ENCODE peak calls at places on chromosomes 3 and 15, in five cellular contexts. M is bronchial epithelial cell; T is CD4-positive, alpha-beta T cell; A is K562; I is adrenal gland. F is an unnamed sample.

GRCh38 chr3:143439785-143440184 is 320.2 kb downstream of the CHST2 start:
- DNase-seq in M (no peak), I (no peak), T (no peak), A (no peak), F (no peak)

GRCh38 chr15:52295421-52295991 is at the start of gene MYO5C:
- DNase-seq in M (peak; percentile 50), T (no peak), A (no peak), I (peak; percentile 78), F (peak; percentile 70)

GRCh38 chr3:11211531-11212300 is 57.4 kb downstream of the HRH1 start:
- DNase-seq in T (no peak), I (no peak), A (no peak), M (no peak), F (no peak)

GRCh38 chr15:51090753-51091152 is 4.0 kb downstream of the TNFAIP8L3 start:
- DNase-seq in T (no peak), M (no peak), I (no peak), A (no peak), F (no peak)

GRCh38 chr15:61530769-61531168 is 301.7 kb upstream of the RORA start:
- DNase-seq in T (no peak), I (no peak), A (peak; percentile 2), M (no peak), F (no peak)

GRCh38 chr3:167100651-167101050 is 279.4 kb downstream of the ZBBX start:
- DNase-seq in T (no peak), I (no peak), A (no peak), M (no peak), F (no peak)

GRCh38 chr3:134711284-134711683 is 60.5 kb upstream of the KY start:
- DNase-seq in I (no peak), T (no peak), M (no peak), A (no peak), F (no peak)

GRCh38 chr3:152870027-152870426 is 35.1 kb downstream of the P2RY1 start:
- DNase-seq in T (no peak), M (peak; percentile 98), I (peak; percentile 16), A (no peak), F (no peak)

GRCh38 chr3:175207361-175207760 is 348.2 kb downstream of the NAALADL2 start:
- DNase-seq in I (no peak), T (no peak), M (no peak), A (no peak), F (no peak)

GRCh38 chr3:143847787-143848631 is at the start of gene SLC9A9:
- DNase-seq in A (peak; percentile 7), M (peak; percentile 83), I (peak; percentile 34), T (peak; percentile 3), F (peak; percentile 39)

GRCh38 chr3:158723991-158724390 is 8.3 kb downstream of the RARRES1 start:
- DNase-seq in M (no peak), T (no peak), A (no peak), I (no peak), F (no peak)

GRCh38 chr3:15339786-15340215 is 7.4 kb upstream of the SH3BP5 start:
- DNase-seq in I (peak; percentile 48), A (peak; percentile 65), M (peak; percentile 75), T (no peak), F (no peak)

GRCh38 chr15:76339302-76340197 is 3.0 kb downstream of the ISL2 start:
- DNase-seq in M (no peak), I (no peak), T (no peak), A (no peak), F (no peak)

GRCh38 chr15:74425634-74426033 is 8.1 kb downstream of the SEMA7A start:
- DNase-seq in T (no peak), M (no peak), A (peak; percentile 86), I (no peak), F (no peak)

GRCh38 chr3:63914312-63914711 is 2.1 kb upstream of the SCAANT1 start:
- DNase-seq in M (peak; percentile 81), I (peak; percentile 59), A (no peak), T (no peak), F (no peak)

GRCh38 chr3:156594229-156594683 is 39.3 kb upstream of the SSR3 start:
- DNase-seq in T (no peak), M (no peak), A (no peak), I (no peak), F (no peak)

GRCh38 chr3:141426404-141427034 is 58.2 kb downstream of the ZBTB38 start:
- DNase-seq in I (peak; percentile 93), A (peak; percentile 74), T (no peak), M (peak; percentile 47), F (peak; percentile 81)

GRCh38 chr3:156586905-156587766 is 32.2 kb upstream of the SSR3 start:
- DNase-seq in A (no peak), T (no peak), M (no peak), I (no peak), F (no peak)

GRCh38 chr3:43856761-43857160 is 166.0 kb downstream of the ABHD5 start:
- DNase-seq in T (no peak), M (no peak), I (no peak), A (no peak), F (no peak)
- H3K27me3 ChIP-seq in T (peaks cover 41% of the 10 kb centered on the region), M (no peaks in the 10 kb centered on the region), I (peaks cover 9% of the 10 kb centered on the region), A (peaks cover 15% of the 10 kb centered on the region), F (peaks cover 36% of the 10 kb centered on the region)

DNA sequence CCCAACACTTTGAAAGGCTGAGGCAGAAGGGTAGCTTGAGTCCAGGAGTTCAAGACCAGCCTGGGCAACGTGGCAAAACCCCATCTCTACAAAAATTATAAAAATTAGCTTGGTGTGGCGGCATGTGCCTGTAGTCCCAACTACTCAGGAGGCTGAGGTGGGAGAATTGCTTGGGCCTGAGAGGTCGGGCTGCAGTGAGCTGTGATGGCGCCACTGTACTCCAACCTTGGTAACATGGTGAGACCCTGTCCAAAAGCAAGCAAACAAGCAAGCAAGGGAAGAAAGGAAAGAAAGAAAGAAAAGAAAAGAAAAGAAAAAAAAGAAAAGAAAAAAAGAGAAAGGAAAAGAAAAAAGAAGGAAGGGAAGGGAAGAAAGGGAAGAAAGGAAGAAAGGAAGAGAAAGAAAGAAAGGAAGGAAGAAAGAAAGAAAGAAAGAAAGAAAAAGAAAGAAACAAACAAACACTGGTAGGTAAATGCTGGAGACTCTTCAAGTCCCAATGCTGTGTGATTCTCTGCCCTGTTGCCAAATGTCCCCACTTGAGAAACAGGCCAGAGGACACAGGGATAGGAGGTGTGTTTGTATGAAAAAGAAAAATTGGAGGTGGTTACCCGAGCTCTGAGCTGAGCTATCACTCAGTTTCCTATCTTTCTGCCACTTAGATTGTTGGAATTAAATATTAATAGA is 121.1 kb downstream of the RAB11A start:
- DNase-seq in I (no peak), M (no peak), A (no peak), T (no peak), F (no peak)
- H3K27me3 ChIP-seq in I (no peaks in the 10 kb centered on the region), M (peaks cover 8% of the 10 kb centered on the region), A (peaks cover 15% of the 10 kb centered on the region), T (peaks cover 5% of the 10 kb centered on the region), F (no peaks in the 10 kb centered on the region)

GRCh38 chr15:68428431-68428940 is 3.5 kb downstream of the ITGA11 start:
- DNase-seq in A (no peak), T (no peak), M (no peak), I (no peak), F (no peak)

GRCh38 chr15:68429691-68430470 is 2.1 kb downstream of the ITGA11 start:
- DNase-seq in M (no peak), T (no peak), I (no peak), A (no peak), F (no peak)

GRCh38 chr15:68427366-68427765 is 4.6 kb downstream of the ITGA11 start:
- DNase-seq in M (no peak), I (no peak), T (no peak), A (no peak), F (no peak)

GRCh38 chr15:68426149-68426548 is 5.8 kb downstream of the ITGA11 start:
- DNase-seq in I (no peak), A (no peak), M (no peak), T (no peak), F (no peak)

DNA sequence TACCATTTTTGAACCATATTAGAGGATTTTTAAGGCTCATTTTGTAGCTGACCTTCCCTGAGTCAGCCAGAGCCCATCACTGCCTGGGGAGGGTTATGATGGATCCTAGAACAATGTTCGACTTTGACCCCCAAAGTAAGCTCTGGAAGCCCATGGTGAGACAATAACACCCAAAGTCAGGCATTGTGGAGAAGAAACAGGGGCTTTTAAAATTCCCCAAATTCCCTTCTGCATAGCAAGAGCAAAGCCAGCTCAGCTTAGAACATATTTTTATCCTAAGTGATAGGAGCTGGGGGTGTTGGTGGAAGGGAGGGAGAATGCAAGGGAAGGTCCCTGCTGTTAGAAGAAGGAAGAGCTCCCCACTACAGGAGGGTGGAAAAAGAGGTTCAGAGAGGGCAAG is 4.0 kb downstream of the ITGA11 start:
- DNase-seq in T (no peak), I (no peak), M (no peak), A (no peak), F (no peak)
- H3K27me3 ChIP-seq in T (peaks cover 32% of the 10 kb centered on the region), I (peaks cover 18% of the 10 kb centered on the region), M (peaks cover 19% of the 10 kb centered on the region), A (peaks cover 21% of the 10 kb centered on the region), F (no peaks in the 10 kb centered on the region)

GRCh38 chr3:59733041-59733809 is 683.4 kb upstream of the CFAP20DC start:
- DNase-seq in T (no peak), I (no peak), M (no peak), A (no peak), F (no peak)
- H3K27me3 ChIP-seq in T (no peaks in the 10 kb centered on the region), I (no peaks in the 10 kb centered on the region), M (no peaks in the 10 kb centered on the region), A (no peaks in the 10 kb centered on the region), F (no peaks in the 10 kb centered on the region)

DNA sequence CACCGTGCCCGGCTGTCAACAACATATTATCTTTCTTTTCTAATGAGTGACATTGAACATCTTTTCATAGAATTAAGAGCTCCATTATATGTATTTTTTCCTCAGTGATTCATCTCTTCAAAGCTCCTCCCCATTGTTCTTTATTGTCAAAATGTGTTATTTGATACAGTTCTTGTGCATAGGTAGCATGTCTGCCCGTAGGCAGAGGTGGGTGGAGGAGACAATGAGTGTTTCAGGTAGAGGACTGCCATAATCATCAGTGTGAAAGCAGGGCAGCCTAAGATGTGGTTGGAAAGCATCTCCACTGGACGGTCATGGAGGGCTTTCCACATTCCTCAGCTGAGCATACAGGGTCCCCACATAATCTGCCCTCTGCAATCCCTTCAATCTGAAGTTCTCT is 452.0 kb upstream of the MCTP2 start:
- DNase-seq in T (no peak), A (no peak), I (no peak), M (peak; percentile 85), F (no peak)
- H3K27me3 ChIP-seq in T (no peaks in the 10 kb centered on the region), A (no peaks in the 10 kb centered on the region), I (no peaks in the 10 kb centered on the region), M (no peaks in the 10 kb centered on the region), F (no peaks in the 10 kb centered on the region)

DNA sequence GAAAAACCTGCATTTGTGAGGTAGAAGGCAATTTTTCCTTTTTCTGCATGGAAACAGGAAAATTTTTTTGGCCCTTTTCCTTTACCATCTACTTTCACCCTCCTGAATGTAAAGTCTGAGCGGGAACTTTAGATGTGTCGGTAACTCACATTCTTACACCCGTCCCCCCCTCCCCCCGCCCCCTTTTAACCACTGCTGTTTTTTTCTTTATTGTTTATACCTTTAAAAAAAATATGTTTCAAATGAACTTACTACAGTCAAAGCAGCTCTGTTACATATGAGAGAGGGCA is 487 bp upstream of the HES1 start:
- DNase-seq in M (no peak), T (no peak), I (no peak), A (no peak), F (no peak)
- H3K27me3 ChIP-seq in M (no peaks in the 10 kb centered on the region), T (peaks cover 59% of the 10 kb centered on the region), I (no peaks in the 10 kb centered on the region), A (no peaks in the 10 kb centered on the region), F (no peaks in the 10 kb centered on the region)

DNA sequence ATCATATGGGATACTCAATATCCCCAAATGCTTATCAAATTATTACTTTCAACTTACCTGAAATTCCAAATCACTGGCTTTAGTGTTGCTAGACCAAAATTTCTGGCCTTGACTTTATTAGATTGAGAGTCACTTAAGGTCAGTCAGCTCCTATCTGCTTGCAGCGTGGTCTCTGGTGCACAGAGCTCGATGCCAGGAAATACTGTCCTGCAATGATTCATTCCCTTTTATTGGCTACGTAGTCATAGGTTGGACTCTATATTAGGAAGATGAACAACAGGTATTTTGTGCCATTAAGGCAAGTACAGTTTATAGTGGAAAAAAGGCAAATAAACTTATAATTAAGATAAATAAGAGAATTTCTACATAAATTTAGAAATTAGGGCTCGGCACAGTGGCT is 378.6 kb upstream of the MCTP2 start:
- DNase-seq in T (no peak), M (peak; percentile 64), I (no peak), A (no peak), F (no peak)
- H3K27me3 ChIP-seq in T (no peaks in the 10 kb centered on the region), M (no peaks in the 10 kb centered on the region), I (no peaks in the 10 kb centered on the region), A (no peaks in the 10 kb centered on the region), F (no peaks in the 10 kb centered on the region)